ENCODE peak calls at places on chromosomes 12 and 14, in seven cellular contexts. Q, K, W, H, T, I and E are unnamed samples.

GRCh38 chr14:87888136-87888999 is 104.6 kb downstream of the GALC start:
- DNase-seq in Q (peak; percentile 48), K (peak; percentile 14), W (peak; percentile 39), H (peak; percentile 12), T (no peak), I (no peak), E (peak; percentile 29)

GRCh38 chr14:24339284-24340151 is at the start of gene RIPK3:
- DNase-seq in Q (peak; percentile 60), K (no peak), W (no peak), H (no peak), T (no peak), I (peak; percentile 23), E (peak; percentile 93)

GRCh38 chr12:32533971-32534590 is 134.7 kb downstream of the FGD4 start:
- DNase-seq in Q (peak; percentile 24), K (peak; percentile 94), W (no peak), H (peak; percentile 36), T (peak; percentile 1), I (peak; percentile 89), E (peak; percentile 82)

GRCh38 chr12:127810026-127810425 is 456.9 kb upstream of the TMEM132C start:
- DNase-seq in Q (no peak), K (no peak), W (no peak), H (no peak), T (no peak), I (no peak), E (no peak)

GRCh38 chr12:80353254-80353653 is 90.8 kb upstream of the PTPRQ start:
- DNase-seq in Q (no peak), K (peak; percentile 83), W (no peak), H (no peak), T (no peak), I (peak; percentile 49), E (no peak)

GRCh38 chr12:10636124-10636523 is 22.7 kb upstream of the MAGOHB start:
- DNase-seq in Q (no peak), K (no peak), W (no peak), H (no peak), T (no peak), I (no peak), E (peak; percentile 47)

GRCh38 chr14:91113829-91114078 is at the start of gene DGLUCY:
- DNase-seq in Q (no peak), K (no peak), W (no peak), H (peak; percentile 84), T (no peak), I (no peak), E (peak; percentile 87)

GRCh38 chr12:92605621-92606170 is 97.1 kb upstream of the PLEKHG7 start:
- DNase-seq in Q (no peak), K (no peak), W (no peak), H (no peak), T (no peak), I (no peak), E (no peak)

GRCh38 chr12:101939856-101940265 is 62.5 kb downstream of the DRAM1 start:
- DNase-seq in Q (peak; percentile 84), K (peak; percentile 60), W (peak; percentile 41), H (peak; percentile 57), T (peak; percentile 51), I (peak; percentile 76), E (peak; percentile 60)

GRCh38 chr12:18383203-18383602 is 121.9 kb downstream of the PIK3C2G start:
- DNase-seq in Q (no peak), K (peak; percentile 67), W (no peak), H (no peak), T (no peak), I (peak; percentile 46), E (no peak)

DNA sequence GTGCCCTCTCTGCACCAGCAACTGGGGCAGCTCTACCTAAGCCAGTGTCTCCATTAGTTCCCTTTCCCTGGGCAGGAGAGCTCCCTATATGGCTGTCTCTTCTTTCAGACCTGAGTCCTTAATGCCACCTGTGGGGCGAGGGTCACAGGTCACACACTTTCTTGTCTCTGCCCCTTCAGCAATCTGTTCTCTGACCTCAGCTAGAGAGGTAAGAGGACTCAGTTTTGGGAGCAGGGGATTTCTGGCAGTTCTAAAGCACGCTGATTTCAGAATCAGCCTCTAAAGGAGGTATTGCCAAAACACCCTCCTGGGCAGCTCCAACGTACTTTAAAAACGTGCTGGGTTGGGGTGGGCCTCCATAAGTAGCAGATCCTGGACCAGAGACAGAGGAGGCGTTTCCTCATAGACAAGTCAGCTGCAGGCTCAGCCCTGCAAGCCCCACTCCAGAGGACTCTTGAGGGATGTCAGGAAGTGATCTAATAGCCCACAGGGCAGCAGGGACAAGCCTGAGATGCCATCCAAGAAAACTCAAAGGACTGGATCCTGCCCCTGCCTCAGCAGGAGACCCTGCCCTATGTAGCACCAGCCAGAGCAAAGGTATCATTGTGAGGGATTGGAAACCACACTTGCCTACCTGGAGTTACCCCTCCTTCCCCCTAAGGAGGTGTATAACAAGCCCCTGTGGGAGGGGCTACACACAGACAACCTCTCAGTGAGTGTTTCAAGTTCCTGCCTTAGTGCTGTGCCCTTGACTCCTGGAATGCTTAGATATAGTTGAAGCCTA is 8.6 kb downstream of the CTDSP2 start:
- DNase-seq in Q (peak; percentile 61), K (no peak), W (no peak), H (no peak), T (no peak), I (peak; percentile 70), E (no peak)
- H3K4me3 ChIP-seq in Q (peak overlapping the region; percentile 27), K (no peak overlapping the region), W (no peak overlapping the region), H (no peak overlapping the region), T (no peak overlapping the region), I (no peak overlapping the region), E (no peak overlapping the region)

GRCh38 chr14:65228436-65228835 is 126.1 kb upstream of the MAX start:
- DNase-seq in Q (no peak), K (no peak), W (no peak), H (no peak), T (no peak), I (no peak), E (no peak)
- H3K9ac ChIP-seq in Q (no peak overlapping the region), K (no peak overlapping the region), W (no peak overlapping the region), H (no peak overlapping the region), T (no peak overlapping the region), I (no peak overlapping the region), E (no peak overlapping the region)

DNA sequence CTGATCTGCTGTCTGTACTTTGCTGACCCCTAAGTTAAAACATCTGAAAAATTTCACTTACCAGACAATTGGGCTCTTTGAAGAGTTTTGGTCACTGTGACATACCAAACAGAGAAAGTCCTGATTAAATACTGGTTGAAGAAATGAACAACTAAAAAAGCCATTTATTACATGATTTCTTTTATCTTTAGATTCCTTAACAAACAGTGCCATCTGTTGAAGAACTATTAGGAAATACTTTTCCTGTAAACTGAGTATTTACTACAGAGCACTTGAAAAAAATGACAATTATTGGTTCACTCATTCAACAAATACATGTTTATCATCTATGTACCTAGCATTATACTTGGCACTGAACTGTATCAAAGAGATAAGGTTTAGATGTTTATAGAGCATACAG is 6.5 kb upstream of the WASHC4 start:
- DNase-seq in Q (no peak), K (no peak), W (no peak), H (no peak), T (no peak), I (peak; percentile 22), E (no peak)
- TF ChIP-seq CTCF in Q (peak; percentile 12), K (no peak), W (no peak), H (peak; percentile 49), T (peak; percentile 33), I (no peak), E (no peak)

GRCh38 chr12:103933237-103933636 is 3.0 kb downstream of the HSP90B1 start:
- DNase-seq in Q (peak; percentile 63), K (no peak), W (no peak), H (no peak), T (no peak), I (no peak), E (no peak)
- H3K4me3 ChIP-seq in Q (no peak overlapping the region), K (no peak overlapping the region), W (no peak overlapping the region), H (peak overlapping the region; percentile 95), T (no peak overlapping the region), I (no peak overlapping the region), E (peak overlapping the region; percentile 66)

GRCh38 chr14:69612014-69612758 is 790 bp downstream of the SUSD6 start:
- DNase-seq in Q (peak; percentile 80), K (no peak), W (no peak), H (peak; percentile 78), T (no peak), I (peak; percentile 51), E (peak; percentile 45)

GRCh38 chr14:69612759-69613145 is 1.4 kb downstream of the SUSD6 start:
- DNase-seq in Q (no peak), K (no peak), W (no peak), H (no peak), T (peak; percentile 7), I (no peak), E (no peak)

GRCh38 chr14:69610859-69611263 is 535 bp upstream of the SUSD6 start:
- DNase-seq in Q (peak; percentile 41), K (no peak), W (no peak), H (peak; percentile 41), T (no peak), I (no peak), E (no peak)

GRCh38 chr14:69611264-69612013 is at the start of gene SUSD6:
- DNase-seq in Q (peak; percentile 96), K (peak; percentile 74), W (peak; percentile 29), H (peak; percentile 98), T (peak; percentile 66), I (peak; percentile 85), E (peak; percentile 88)

DNA sequence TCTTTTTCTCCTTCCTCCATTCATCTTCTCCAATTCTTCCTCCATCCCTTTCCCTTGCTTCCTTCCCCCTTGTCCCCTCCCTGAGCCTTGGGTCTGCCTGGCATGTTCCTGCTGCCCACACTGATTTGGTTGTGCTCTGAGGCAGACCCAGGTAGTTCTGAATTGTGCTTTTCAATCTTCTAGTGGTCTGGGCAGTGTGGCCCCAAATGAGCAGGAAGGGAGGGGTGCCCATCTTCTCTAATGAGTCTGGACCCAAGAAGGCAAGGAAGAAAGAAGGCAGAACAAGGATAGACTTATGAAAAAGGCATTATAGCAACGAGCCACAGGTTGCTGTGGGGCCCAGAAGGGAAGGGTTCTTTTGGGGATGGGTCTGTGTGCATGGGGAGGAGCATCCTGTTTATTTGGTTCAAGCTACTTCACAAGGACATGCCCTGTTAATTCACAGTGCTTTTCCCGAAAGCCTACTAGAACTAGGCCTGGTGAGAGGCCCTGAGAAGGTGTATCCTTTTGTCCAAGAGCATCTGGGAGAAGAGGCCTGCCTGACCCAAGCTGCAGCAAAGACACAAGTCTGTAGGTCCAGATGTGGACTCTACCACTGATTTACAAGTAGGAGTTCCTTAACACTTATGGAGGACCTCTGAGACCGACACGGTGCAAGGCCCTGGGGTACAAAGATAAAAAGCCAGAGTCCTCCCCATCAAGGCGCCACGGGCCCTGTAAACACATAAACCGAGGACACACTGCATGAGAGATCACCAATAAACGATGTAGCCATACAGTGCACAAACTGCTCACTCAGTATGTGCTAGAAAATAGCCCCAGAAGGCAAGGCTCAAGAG is 1.2 kb upstream of the SUSD6 start:
- DNase-seq in Q (no peak), K (no peak), W (no peak), H (no peak), T (no peak), I (no peak), E (peak; percentile 33)
- H3K9ac ChIP-seq in Q (no peak overlapping the region), K (peak overlapping the region; percentile 53), W (peak overlapping the region; percentile 29), H (peak overlapping the region; percentile 66), T (peak overlapping the region; percentile 62), I (no peak overlapping the region), E (peak overlapping the region; percentile 38)